ENCODE peak calls at places on chromosome 4, in nine cellular contexts. F, I, A, X, B, N, O, P and T are unnamed samples.

GRCh38 chr4:110025057-110025456 is 112.4 kb downstream of the EGF start:
- DNase-seq in F (no peak), I (no peak), A (no peak), X (no peak), B (no peak), N (no peak), O (no peak), P (no peak), T (no peak)

GRCh38 chr4:6252051-6252450 is 17.6 kb upstream of the WFS1 start:
- DNase-seq in F (no peak), I (no peak), A (no peak), X (no peak), B (no peak), N (no peak), O (no peak), P (no peak), T (no peak)

GRCh38 chr4:3436798-3437581 is 4.8 kb upstream of the HGFAC start:
- DNase-seq in F (no peak), I (no peak), A (no peak), X (peak), B (no peak), N (no peak), O (peak), P (no peak), T (peak)

GRCh38 chr4:98474408-98474844 is 184.0 kb downstream of the TSPAN5 start:
- DNase-seq in F (no peak), I (no peak), A (no peak), X (peak), B (no peak), N (no peak), O (peak), P (no peak), T (no peak)

GRCh38 chr4:17055788-17056187 is 157.3 kb upstream of the LDB2 start:
- DNase-seq in F (no peak), I (no peak), A (no peak), X (peak), B (no peak), N (no peak), O (peak), P (no peak), T (no peak)

GRCh38 chr4:122898370-122899150 is 23.8 kb downstream of the NUDT6 start:
- DNase-seq in F (no peak), I (no peak), A (no peak), X (peak), B (peak), N (no peak), O (peak), P (no peak), T (peak)

GRCh38 chr4:73599182-73599581 is 21.1 kb downstream of the RASSF6 start:
- DNase-seq in F (no peak), I (no peak), A (no peak), X (peak), B (no peak), N (no peak), O (no peak), P (no peak), T (peak)

GRCh38 chr4:126969781-126970180 is 663.0 kb upstream of the INTU start:
- DNase-seq in F (no peak), I (no peak), A (no peak), X (no peak), B (no peak), N (no peak), O (no peak), P (no peak), T (no peak)

GRCh38 chr4:8699063-8699385 is 106.5 kb downstream of the CPZ start:
- DNase-seq in F (no peak), I (no peak), A (peak), X (no peak), B (no peak), N (no peak), O (no peak), P (no peak), T (no peak)

GRCh38 chr4:153364061-153364460 is 19.6 kb downstream of the MND1 start:
- DNase-seq in F (no peak), I (no peak), A (no peak), X (no peak), B (no peak), N (no peak), O (no peak), P (no peak), T (no peak)

GRCh38 chr4:183398298-183399129 is 45.9 kb upstream of the CDKN2AIP start:
- DNase-seq in F (peak), I (peak), A (peak), X (peak), B (peak), N (peak), O (peak), P (peak), T (peak)

GRCh38 chr4:182918044-182918607 is 940 bp upstream of the DCTD start:
- DNase-seq in F (no peak), I (no peak), A (no peak), X (peak), B (no peak), N (no peak), O (no peak), P (no peak), T (no peak)

GRCh38 chr4:47972181-47972580 is 44.3 kb downstream of the CNGA1 start:
- DNase-seq in F (no peak), I (no peak), A (no peak), X (no peak), B (no peak), N (no peak), O (no peak), P (no peak), T (no peak)

GRCh38 chr4:77465271-77465670 is 140.3 kb upstream of the CXCL13 start:
- DNase-seq in F (no peak), I (no peak), A (no peak), X (peak), B (peak), N (no peak), O (no peak), P (no peak), T (peak)

GRCh38 chr4:26459054-26459755 is 31.1 kb downstream of the CCKAR start:
- DNase-seq in F (no peak), I (no peak), A (no peak), X (peak), B (peak), N (no peak), O (peak), P (no peak), T (peak)